ENCODE peak calls at places on chromosome 7, in four cellular contexts. One of them, this sample, is unnamed.

GRCh38 chr7:75639071-75639892 is 99.5 kb downstream of the HIP1 start:
- DNase-seq in colonic mucosa: peak; percentile 47
- DNase-seq in heart left ventricle: peak; percentile 79
- DNase-seq in K562: peak; percentile 73
- DNase-seq in this sample: peak; percentile 48

GRCh38 chr7:113085781-113086390 is 741 bp downstream of the GPR85 start:
- DNase-seq in colonic mucosa: no peak
- DNase-seq in K562: peak; percentile 19
- DNase-seq in heart left ventricle: no peak
- DNase-seq in this sample: no peak

GRCh38 chr7:77958436-77958835 is 159.9 kb downstream of the PHTF2 start:
- DNase-seq in heart left ventricle: no peak
- DNase-seq in K562: no peak
- DNase-seq in colonic mucosa: no peak
- DNase-seq in this sample: no peak

GRCh38 chr7:40903872-40904271 is 769.1 kb downstream of the SUGCT start:
- DNase-seq in colonic mucosa: no peak
- DNase-seq in K562: no peak
- DNase-seq in heart left ventricle: no peak
- DNase-seq in this sample: no peak

GRCh38 chr7:139775829-139776266 is 1.9 kb downstream of the HIPK2 start:
- DNase-seq in heart left ventricle: no peak
- DNase-seq in K562: peak; percentile 81
- DNase-seq in colonic mucosa: peak; percentile 82
- DNase-seq in this sample: peak; percentile 64

GRCh38 chr7:102286237-102287081 is at the start of gene SH2B2:
- DNase-seq in colonic mucosa: peak; percentile 70
- DNase-seq in K562: peak; percentile 92
- DNase-seq in heart left ventricle: peak; percentile 85
- DNase-seq in this sample: peak; percentile 73

GRCh38 chr7:1473864-1474512 is 14.7 kb upstream of the MICALL2 start:
- DNase-seq in colonic mucosa: peak; percentile 93
- DNase-seq in K562: peak; percentile 86
- DNase-seq in heart left ventricle: peak; percentile 91
- DNase-seq in this sample: peak; percentile 86

GRCh38 chr7:75985518-75986146 is 8.8 kb downstream of the TMEM120A start:
- DNase-seq in colonic mucosa: peak; percentile 72
- DNase-seq in heart left ventricle: peak; percentile 73
- DNase-seq in K562: no peak
- DNase-seq in this sample: no peak

GRCh38 chr7:99253369-99253768 is 19.3 kb upstream of the MYH16 start:
- DNase-seq in heart left ventricle: no peak
- DNase-seq in colonic mucosa: no peak
- DNase-seq in K562: no peak
- DNase-seq in this sample: no peak

GRCh38 chr7:123120286-123120685 is 79.5 kb downstream of the SLC13A1 start:
- DNase-seq in colonic mucosa: no peak
- DNase-seq in heart left ventricle: no peak
- DNase-seq in K562: no peak
- DNase-seq in this sample: no peak

DNA sequence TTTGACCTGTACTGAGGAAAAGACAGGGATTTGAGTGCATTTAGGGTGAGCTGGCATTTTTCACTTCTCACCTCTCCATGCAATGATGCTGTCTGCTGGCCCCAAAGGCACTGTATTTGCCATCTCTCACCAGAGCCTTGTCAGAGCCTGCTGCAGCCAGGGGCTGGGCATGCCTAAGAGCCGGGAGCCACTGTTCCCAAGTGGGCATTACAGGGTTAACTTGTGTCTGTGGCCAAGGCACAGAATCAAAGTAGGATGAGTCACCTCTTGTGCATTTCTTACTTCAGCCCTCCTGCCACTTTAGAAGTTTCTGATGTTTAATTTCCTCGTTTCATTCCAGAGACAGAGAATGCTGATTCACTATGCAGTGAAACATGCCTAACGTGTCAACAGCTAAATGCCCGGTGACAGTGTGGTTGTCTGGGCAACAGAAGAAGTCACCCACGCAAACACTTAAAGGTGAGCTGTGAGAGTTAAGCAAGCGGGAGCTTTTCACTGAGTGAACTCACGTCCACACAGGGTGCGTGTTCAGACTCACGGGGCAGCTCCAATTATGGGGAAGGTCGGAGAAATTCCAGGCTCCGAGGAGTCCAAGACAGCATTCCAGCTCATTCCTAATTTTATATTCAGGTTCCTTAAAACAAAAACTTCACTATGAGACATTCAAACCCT is 57.1 kb upstream of the IGFBP3 start:
- DNase-seq in colonic mucosa: peak; percentile 16
- DNase-seq in K562: no peak
- DNase-seq in heart left ventricle: no peak
- DNase-seq in this sample: peak; percentile 80
- H3K4me1 ChIP-seq in colonic mucosa: no peaks in the 10 kb centered on the region
- H3K4me1 ChIP-seq in K562: no peaks in the 10 kb centered on the region
- H3K4me1 ChIP-seq in heart left ventricle: peaks cover 10% of the 10 kb centered on the region
- H3K4me1 ChIP-seq in this sample: peaks cover 13% of the 10 kb centered on the region

GRCh38 chr7:65731562-65732035 is 141.3 kb upstream of the VKORC1L1 start:
- DNase-seq in colonic mucosa: no peak
- DNase-seq in heart left ventricle: no peak
- DNase-seq in K562: peak; percentile 69
- DNase-seq in this sample: peak; percentile 38
- H3K4me3 ChIP-seq in colonic mucosa: peak overlapping the region; percentile 44
- H3K4me3 ChIP-seq in heart left ventricle: peak overlapping the region; percentile 19
- H3K4me3 ChIP-seq in K562: peak overlapping the region; percentile 35
- H3K4me3 ChIP-seq in this sample: peak overlapping the region; percentile 36

GRCh38 chr7:29610031-29610490 is 46.4 kb downstream of the PRR15 start:
- DNase-seq in colonic mucosa: no peak
- DNase-seq in heart left ventricle: no peak
- DNase-seq in K562: no peak
- DNase-seq in this sample: no peak
- H3K4me1 ChIP-seq in colonic mucosa: no peaks in the 10 kb centered on the region
- H3K4me1 ChIP-seq in heart left ventricle: peaks cover 3% of the 10 kb centered on the region
- H3K4me1 ChIP-seq in K562: peaks cover 17% of the 10 kb centered on the region
- H3K4me1 ChIP-seq in this sample: no peaks in the 10 kb centered on the region

DNA sequence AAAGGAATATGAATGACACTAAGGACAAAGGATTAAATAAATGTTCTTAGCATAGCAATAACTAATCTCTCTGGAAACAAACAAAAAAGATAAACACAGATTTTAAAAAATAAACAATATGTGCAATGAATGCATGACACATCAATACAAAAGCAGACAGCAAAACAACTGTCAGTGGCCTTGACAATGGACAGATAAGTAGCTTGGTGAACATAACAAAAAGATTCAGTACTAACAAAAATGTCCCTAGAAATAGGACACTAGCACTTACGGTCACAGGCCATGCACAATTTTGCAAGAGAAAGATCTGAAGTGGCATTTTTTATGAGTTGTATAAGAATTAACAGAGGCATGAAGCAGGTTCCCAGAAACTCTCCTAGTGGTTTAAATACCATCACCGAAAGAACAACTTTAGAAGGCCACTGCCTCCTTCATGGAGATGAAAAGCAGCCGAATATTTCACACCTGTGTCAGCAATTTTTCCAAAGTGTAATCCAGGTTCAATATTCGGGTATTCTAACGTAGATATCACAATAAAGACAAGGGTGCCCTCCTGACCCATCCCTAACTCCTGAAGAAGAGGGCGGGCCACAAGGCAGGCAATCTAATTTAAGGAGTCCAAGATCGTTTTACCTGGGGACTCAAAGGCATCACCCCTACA is 231.3 kb upstream of the MKLN1 start:
- DNase-seq in K562: no peak
- DNase-seq in heart left ventricle: no peak
- DNase-seq in colonic mucosa: no peak
- DNase-seq in this sample: no peak
- H3K4me3 ChIP-seq in K562: no peak overlapping the region
- H3K4me3 ChIP-seq in heart left ventricle: no peak overlapping the region
- H3K4me3 ChIP-seq in colonic mucosa: no peak overlapping the region
- H3K4me3 ChIP-seq in this sample: no peak overlapping the region

GRCh38 chr7:158238616-158239289 is 348.9 kb downstream of the PTPRN2 start:
- DNase-seq in K562: peak; percentile 7
- DNase-seq in heart left ventricle: no peak
- DNase-seq in colonic mucosa: no peak
- DNase-seq in this sample: no peak
- H3K4me1 ChIP-seq in K562: peaks cover 15% of the 10 kb centered on the region
- H3K4me1 ChIP-seq in heart left ventricle: no peaks in the 10 kb centered on the region
- H3K4me1 ChIP-seq in colonic mucosa: no peaks in the 10 kb centered on the region
- H3K4me1 ChIP-seq in this sample: no peaks in the 10 kb centered on the region

GRCh38 chr7:127536426-127537152 is 48.8 kb downstream of the GCC1 start:
- DNase-seq in colonic mucosa: no peak
- DNase-seq in heart left ventricle: no peak
- DNase-seq in K562: no peak
- DNase-seq in this sample: no peak
- H3K4me3 ChIP-seq in colonic mucosa: no peak overlapping the region
- H3K4me3 ChIP-seq in heart left ventricle: no peak overlapping the region
- H3K4me3 ChIP-seq in K562: no peak overlapping the region
- H3K4me3 ChIP-seq in this sample: no peak overlapping the region

DNA sequence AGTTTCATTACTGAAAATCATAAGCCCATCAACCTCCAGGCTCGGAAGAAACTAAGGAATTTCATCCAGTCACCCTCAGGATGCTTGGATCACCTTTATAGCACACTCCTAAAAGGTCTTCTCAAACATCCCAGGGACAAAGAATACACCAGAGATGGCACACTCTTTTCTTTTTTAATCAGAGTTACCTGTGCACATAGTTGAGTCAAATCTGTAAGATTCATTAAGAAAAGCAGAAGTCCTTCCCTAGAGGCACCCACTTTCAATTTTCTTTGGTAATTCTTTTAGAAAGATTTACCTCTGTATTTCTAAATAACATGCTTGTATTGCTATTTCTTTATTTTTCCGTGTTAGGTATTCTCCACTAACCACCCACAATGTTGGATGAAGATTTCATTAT is 50.6 kb upstream of the IL6 start:
- DNase-seq in heart left ventricle: no peak
- DNase-seq in colonic mucosa: no peak
- DNase-seq in K562: no peak
- DNase-seq in this sample: no peak
- H3K4me1 ChIP-seq in heart left ventricle: peaks cover 2% of the 10 kb centered on the region
- H3K4me1 ChIP-seq in colonic mucosa: no peaks in the 10 kb centered on the region
- H3K4me1 ChIP-seq in K562: peaks cover 11% of the 10 kb centered on the region
- H3K4me1 ChIP-seq in this sample: peaks cover 3% of the 10 kb centered on the region

GRCh38 chr7:93883078-93883916 is 7.3 kb downstream of the TFPI2 start:
- DNase-seq in K562: no peak
- DNase-seq in heart left ventricle: no peak
- DNase-seq in colonic mucosa: no peak
- DNase-seq in this sample: no peak

GRCh38 chr7:93873998-93874574 is 16.5 kb downstream of the TFPI2 start:
- DNase-seq in heart left ventricle: no peak
- DNase-seq in K562: no peak
- DNase-seq in colonic mucosa: no peak
- DNase-seq in this sample: no peak

GRCh38 chr7:93879356-93879755 is 11.2 kb downstream of the TFPI2 start:
- DNase-seq in heart left ventricle: no peak
- DNase-seq in K562: no peak
- DNase-seq in colonic mucosa: no peak
- DNase-seq in this sample: no peak

GRCh38 chr7:93882481-93882880 is 8.1 kb downstream of the TFPI2 start:
- DNase-seq in heart left ventricle: no peak
- DNase-seq in K562: no peak
- DNase-seq in colonic mucosa: no peak
- DNase-seq in this sample: no peak

GRCh38 chr7:93877742-93878141 is 12.8 kb downstream of the TFPI2 start:
- DNase-seq in colonic mucosa: no peak
- DNase-seq in K562: no peak
- DNase-seq in heart left ventricle: no peak
- DNase-seq in this sample: no peak
- H3K4me3 ChIP-seq in colonic mucosa: no peak overlapping the region
- H3K4me3 ChIP-seq in K562: no peak overlapping the region
- H3K4me3 ChIP-seq in heart left ventricle: no peak overlapping the region
- H3K4me3 ChIP-seq in this sample: no peak overlapping the region

GRCh38 chr7:50718311-50718710 is 64.4 kb downstream of the GRB10 start:
- DNase-seq in heart left ventricle: no peak
- DNase-seq in K562: no peak
- DNase-seq in colonic mucosa: no peak
- DNase-seq in this sample: no peak
- H3K4me1 ChIP-seq in heart left ventricle: peaks cover 59% of the 10 kb centered on the region
- H3K4me1 ChIP-seq in K562: peaks cover 10% of the 10 kb centered on the region
- H3K4me1 ChIP-seq in colonic mucosa: peaks cover 4% of the 10 kb centered on the region
- H3K4me1 ChIP-seq in this sample: peaks cover 4% of the 10 kb centered on the region

GRCh38 chr7:70681847-70682350 is 450.0 kb upstream of the GALNT17 start:
- DNase-seq in colonic mucosa: no peak
- DNase-seq in heart left ventricle: no peak
- DNase-seq in K562: no peak
- DNase-seq in this sample: no peak
- H3K4me3 ChIP-seq in colonic mucosa: no peak overlapping the region
- H3K4me3 ChIP-seq in heart left ventricle: peak overlapping the region; percentile 8
- H3K4me3 ChIP-seq in K562: no peak overlapping the region
- H3K4me3 ChIP-seq in this sample: no peak overlapping the region